ENCODE peak calls at places on chromosomes 11 and 22, in four cellular contexts. Q is fibroblast of mammary gland, A is cardiac fibroblast, X is retinal pigment epithelial cell. E is an unnamed sample.

GRCh38 chr22:29205598-29206371 is at the start of gene EMID1:
- DNase-seq in Q (peak; percentile 4), A (peak; percentile 9), X (no peak), E (peak; percentile 26)

GRCh38 chr22:19038728-19039447 is 83.3 kb downstream of the DGCR2 start:
- DNase-seq in Q (no peak), A (no peak), X (no peak), E (no peak)

GRCh38 chr11:96279421-96280290 is 63.3 kb downstream of the MAML2 start:
- DNase-seq in Q (peak; percentile 83), A (peak; percentile 76), X (no peak), E (peak; percentile 57)

GRCh38 chr11:64644348-64645242 is 53.6 kb downstream of the SLC22A12 start:
- DNase-seq in Q (no peak), A (no peak), X (no peak), E (no peak)

GRCh38 chr22:37910863-37911262 is 4.8 kb downstream of the MICALL1 start:
- DNase-seq in Q (no peak), A (no peak), X (no peak), E (no peak)

GRCh38 chr11:11038339-11039248 is 180.7 kb upstream of the ZBED5 start:
- DNase-seq in Q (no peak), A (no peak), X (peak; percentile 65), E (no peak)

GRCh38 chr22:37492428-37493344 is 6.5 kb upstream of the MFNG start:
- DNase-seq in Q (peak; percentile 62), A (peak; percentile 63), X (no peak), E (peak; percentile 49)

GRCh38 chr11:70872950-70873735 is 379.2 kb downstream of the SHANK2 start:
- DNase-seq in Q (no peak), A (no peak), X (no peak), E (no peak)

GRCh38 chr11:92954003-92954402 is 15.4 kb upstream of the MTNR1B start:
- DNase-seq in Q (no peak), A (no peak), X (no peak), E (no peak)

GRCh38 chr11:58285483-58286040 is 17.5 kb upstream of the OR10W1 start:
- DNase-seq in Q (no peak), A (no peak), X (no peak), E (no peak)

GRCh38 chr11:78365381-78365792 is 52.2 kb downstream of the GAB2 start:
- DNase-seq in Q (no peak), A (peak; percentile 55), X (peak; percentile 83), E (no peak)

GRCh38 chr22:19885841-19886592 is 31.3 kb upstream of the GNB1L start:
- DNase-seq in Q (no peak), A (no peak), X (no peak), E (no peak)

GRCh38 chr22:39240841-39241631 is 3.7 kb downstream of the PDGFB start:
- DNase-seq in Q (no peak), A (peak; percentile 25), X (no peak), E (peak; percentile 37)

GRCh38 chr11:76124905-76125566 is 81.3 kb downstream of the WNT11 start:
- DNase-seq in Q (no peak), A (peak; percentile 9), X (no peak), E (peak; percentile 13)

GRCh38 chr11:97683733-97684132 is 1293.9 kb downstream of the JRKL start:
- DNase-seq in Q (no peak), A (peak; percentile 23), X (no peak), E (no peak)

GRCh38 chr11:64192429-64192828 is 6.5 kb downstream of the STIP1 start:
- DNase-seq in Q (no peak), A (no peak), X (no peak), E (no peak)

GRCh38 chr11:105673089-105673488 is 63.2 kb downstream of the GRIA4 start:
- DNase-seq in Q (peak; percentile 40), A (peak; percentile 63), X (peak; percentile 34), E (peak; percentile 59)

GRCh38 chr11:129589190-129589589 is 213.5 kb downstream of the BARX2 start:
- DNase-seq in Q (no peak), A (no peak), X (no peak), E (no peak)

GRCh38 chr11:92804388-92804787 is 165.1 kb upstream of the MTNR1B start:
- DNase-seq in Q (no peak), A (no peak), X (no peak), E (no peak)

DNA sequence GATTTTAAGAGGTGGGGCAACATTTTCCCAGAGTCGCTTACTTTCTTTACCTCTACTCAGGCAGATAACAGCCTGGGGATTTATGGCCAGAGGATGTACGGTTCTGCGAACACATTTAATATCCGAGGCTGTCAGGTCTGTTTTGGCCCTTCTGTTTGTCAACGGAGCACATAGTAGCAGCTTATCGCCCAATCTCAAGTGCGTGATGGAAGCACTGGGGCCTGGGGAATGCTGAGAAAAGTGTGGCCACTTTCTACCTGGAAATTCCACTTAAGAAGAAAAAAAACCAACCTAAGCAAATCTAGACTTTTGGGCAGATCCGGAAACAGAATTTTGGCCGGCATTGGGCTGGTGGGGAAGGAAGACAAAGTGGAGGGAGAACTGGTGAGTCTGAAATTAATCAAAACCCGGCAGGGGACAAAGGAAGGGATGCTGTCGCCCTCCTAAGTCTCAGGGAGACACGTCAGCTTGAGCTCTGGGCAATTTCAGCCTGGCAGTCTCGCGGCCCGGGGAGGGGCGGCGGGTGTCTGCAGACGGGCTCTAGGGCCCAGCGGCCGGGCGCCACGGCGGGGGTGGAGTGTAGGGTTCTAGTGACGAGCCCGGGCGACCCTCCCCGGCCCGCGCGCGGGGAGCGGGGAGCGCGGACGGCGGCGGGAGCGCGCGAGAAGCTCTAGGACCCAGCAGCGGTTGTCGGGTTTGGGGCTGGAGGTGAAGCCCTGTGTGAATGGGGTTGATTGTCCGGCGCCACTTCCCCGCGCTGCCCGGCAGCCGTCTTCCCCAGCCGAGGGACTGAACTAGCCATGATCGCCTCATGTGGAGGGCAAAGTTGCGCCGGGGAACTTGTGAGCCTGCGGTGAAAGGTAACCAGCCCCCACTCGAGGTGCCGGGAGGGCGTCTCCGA is at the start of gene AMOTL1:
- DNase-seq in Q (peak; percentile 76), A (peak; percentile 86), X (peak; percentile 66), E (peak; percentile 88)
- TF ChIP-seq CTCF in Q (no peak), A (no peak), X (no peak), E (no peak)

GRCh38 chr11:69089258-69089657 is 40.5 kb downstream of the TPCN2 start:
- DNase-seq in Q (peak; percentile 86), A (peak; percentile 83), X (peak; percentile 80), E (peak; percentile 77)

GRCh38 chr11:69086741-69087524 is 38.2 kb downstream of the TPCN2 start:
- DNase-seq in Q (no peak), A (no peak), X (no peak), E (no peak)

GRCh38 chr11:69087811-69088210 is 39.1 kb downstream of the TPCN2 start:
- DNase-seq in Q (no peak), A (no peak), X (no peak), E (no peak)

GRCh38 chr11:69086152-69086551 is 37.4 kb downstream of the TPCN2 start:
- DNase-seq in Q (peak; percentile 57), A (peak; percentile 16), X (no peak), E (peak; percentile 17)

DNA sequence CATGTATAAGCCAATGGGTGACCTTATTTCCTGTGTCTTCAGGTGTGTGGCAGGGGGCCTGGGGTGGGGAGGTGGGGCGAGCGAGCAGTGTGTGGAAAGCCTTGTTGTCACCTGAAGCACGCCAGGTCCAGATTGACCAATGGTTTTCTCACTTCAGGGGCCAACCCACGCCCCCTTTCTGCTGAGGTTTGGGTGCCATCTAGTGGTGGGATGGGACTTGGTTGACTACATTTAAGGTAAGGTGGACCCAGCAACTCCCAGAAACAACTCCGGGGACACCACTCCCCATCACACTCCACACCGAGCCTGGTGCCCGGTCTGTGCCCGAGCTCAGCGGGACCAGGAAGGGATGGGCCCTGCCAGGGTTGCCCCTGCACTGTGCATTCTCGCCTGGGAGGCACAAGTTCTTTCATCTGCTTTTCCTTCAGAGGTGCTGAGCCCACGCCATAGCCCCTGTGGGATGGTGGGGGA is 40.0 kb downstream of the TPCN2 start:
- DNase-seq in Q (peak; percentile 78), A (peak; percentile 82), X (no peak), E (peak; percentile 81)
- H3K4me3 ChIP-seq in Q (no peak overlapping the region), A (no peak overlapping the region), X (no peak overlapping the region), E (no peak overlapping the region)

GRCh38 chr22:47495102-47495501 is 732.7 kb downstream of the TBC1D22A start:
- DNase-seq in Q (no peak), A (no peak), X (no peak), E (no peak)

GRCh38 chr22:47504962-47505361 is 742.5 kb downstream of the TBC1D22A start:
- DNase-seq in Q (no peak), A (no peak), X (no peak), E (no peak)

GRCh38 chr22:47497666-47498065 is 735.2 kb downstream of the TBC1D22A start:
- DNase-seq in Q (no peak), A (no peak), X (no peak), E (no peak)

DNA sequence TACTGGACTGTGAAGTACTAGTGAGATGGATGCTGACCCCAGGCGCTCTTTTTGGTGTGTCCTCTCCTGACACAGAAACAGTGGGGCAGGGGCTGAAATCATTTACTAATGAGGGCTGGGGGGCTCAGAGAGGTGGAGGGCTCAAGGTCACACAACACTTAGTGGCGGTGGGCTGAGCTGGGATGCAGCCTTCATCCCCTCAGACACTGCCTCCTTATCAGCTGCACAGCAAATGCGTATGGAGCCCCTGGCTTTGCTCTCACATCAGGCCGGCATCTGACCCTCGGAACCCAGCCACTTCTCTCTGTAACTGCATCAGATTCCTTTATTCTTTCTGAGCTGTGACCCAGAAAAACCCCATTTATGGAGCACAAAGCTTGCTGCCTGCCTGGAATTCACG is 736.5 kb downstream of the TBC1D22A start:
- DNase-seq in Q (no peak), A (no peak), X (no peak), E (no peak)
- TF ChIP-seq CTCF in Q (no peak), A (no peak), X (no peak), E (no peak)

DNA sequence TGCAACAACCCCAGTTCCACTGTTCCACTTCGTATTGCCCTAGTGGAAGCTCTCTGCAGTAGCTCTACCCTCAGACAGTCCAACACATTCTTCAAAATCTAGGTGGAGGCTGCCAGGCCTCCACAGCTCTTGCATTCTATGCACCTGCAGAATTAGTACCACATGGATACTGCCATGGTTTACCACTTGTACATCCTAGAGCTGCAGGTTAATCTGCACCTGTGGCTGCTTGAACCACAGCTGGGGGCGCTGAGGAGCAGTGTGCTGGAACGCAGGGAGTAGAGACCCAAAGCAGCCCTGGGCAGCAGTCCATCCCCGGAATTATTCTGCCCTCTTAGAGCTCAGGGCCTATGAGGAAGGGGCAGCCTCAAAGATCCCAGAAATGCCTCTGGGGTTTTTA is 4.3 kb upstream of the CTSC start:
- DNase-seq in Q (no peak), A (no peak), X (no peak), E (no peak)
- H3K4me3 ChIP-seq in Q (no peak overlapping the region), A (no peak overlapping the region), X (no peak overlapping the region), E (no peak overlapping the region)

E was measured in fibroblast of villous mesenchyme.